ENCODE peak calls at places on chromosomes 4 and X, in ten cellular contexts. I is IMR-90, V is DMS 273 treated with DMSO at 0.1 percent for 48 hours, B is HS-5, E is AG04449, R is lung, X is posterior vena cava, K is ecto neural progenitor cell, U is EH, T is nucleus accumbens. G is an unnamed sample.

GRCh38 chr4:57291911-57292310 is 181.7 kb upstream of the IGFBP7 start:
- DNase-seq in I (no peak), V (no peak), B (peak; percentile 14), E (no peak), R (no peak), X (no peak), K (no peak), U (no peak), T (no peak), G (no peak)

GRCh38 chr4:168722391-168722790 is 225.5 kb downstream of the PALLD start:
- DNase-seq in I (no peak), V (no peak), B (no peak), E (no peak), R (no peak), X (no peak), K (no peak), U (no peak), T (no peak), G (no peak)

GRCh38 chr4:16636304-16636703 is 262.1 kb downstream of the LDB2 start:
- DNase-seq in I (no peak), V (no peak), B (no peak), E (no peak), R (no peak), X (no peak), K (no peak), U (no peak), T (no peak), G (no peak)

GRCh38 chrX:15356444-15356843 is 21.1 kb upstream of the PIGA start:
- DNase-seq in I (peak; percentile 75), V (no peak), B (no peak), E (no peak), R (no peak), X (no peak), K (no peak), U (peak; percentile 15), T (no peak), G (no peak)

GRCh38 chr4:98544141-98544817 is 114.1 kb downstream of the TSPAN5 start:
- DNase-seq in I (no peak), V (no peak), B (no peak), E (no peak), R (no peak), X (no peak), K (no peak), U (no peak), T (no peak), G (peak; percentile 68)

GRCh38 chr4:165199722-165200121 is 7.6 kb upstream of the KLHL2 start:
- DNase-seq in I (no peak), V (no peak), B (no peak), E (no peak), R (no peak), X (no peak), K (no peak), U (peak; percentile 30), T (no peak), G (no peak)

GRCh38 chr4:155336242-155336641 is 40.5 kb downstream of the MAP9 start:
- DNase-seq in I (no peak), V (no peak), B (no peak), E (no peak), R (no peak), X (no peak), K (no peak), U (no peak), T (no peak), G (no peak)

GRCh38 chr4:40482985-40483647 is 146.5 kb downstream of the RBM47 start:
- DNase-seq in I (no peak), V (no peak), B (no peak), E (no peak), R (no peak), X (no peak), K (peak; percentile 56), U (no peak), T (no peak), G (no peak)

GRCh38 chrX:131746491-131746968 is 202.7 kb downstream of the OR13H1 start:
- DNase-seq in I (peak; percentile 86), V (peak; percentile 84), B (no peak), E (no peak), R (peak; percentile 85), X (peak; percentile 93), K (no peak), U (no peak), T (no peak), G (no peak)

GRCh38 chr4:77156533-77156911 is 485 bp upstream of the CCNG2 start:
- DNase-seq in I (peak; percentile 99), V (peak; percentile 97), B (peak; percentile 96), E (peak; percentile 98), R (peak; percentile 99), X (peak; percentile 97), K (peak; percentile 97), U (peak; percentile 99), T (peak; percentile 97), G (peak; percentile 93)

GRCh38 chr4:112153222-112153791 is 8.1 kb downstream of the FAM241A start:
- DNase-seq in I (no peak), V (no peak), B (no peak), E (no peak), R (no peak), X (no peak), K (no peak), U (no peak), T (no peak), G (no peak)

G was measured in NCI-H446.